ENCODE peak calls at places on chromosomes 3 and 15, in four cellular contexts. S, E, L and O are unnamed samples.
A peak's percentile ranks its signal among the peaks of the same experiment; 100 is the strongest.

GRCh38 chr3:188936597-188937107 is 235.1 kb upstream of the TPRG1 start:
- DNase-seq in L (no peak), S (no peak), E (no peak), O (no peak)

GRCh38 chr3:48847586-48848423 is at the start of gene PRKAR2A:
- DNase-seq in E (peak; percentile 91), L (peak; percentile 75), S (peak; percentile 94), O (peak; percentile 79)

GRCh38 chr15:100083572-100083971 is 258.2 kb downstream of the ADAMTS17 start:
- DNase-seq in S (peak; percentile 40), L (no peak), E (no peak), O (no peak)

GRCh38 chr15:57676578-57676977 is 29.9 kb upstream of the POLR2M start:
- DNase-seq in L (no peak), S (no peak), E (no peak), O (no peak)

GRCh38 chr15:70853270-70853854 is 595 bp downstream of the LARP6 start:
- DNase-seq in S (no peak), L (no peak), E (peak; percentile 62), O (peak; percentile 51)

GRCh38 chr3:72411102-72411501 is 437.1 kb downstream of the SHQ1 start:
- DNase-seq in L (no peak), E (no peak), S (no peak), O (no peak)

GRCh38 chr3:170555329-170555728 is 30.5 kb downstream of the SLC7A14 start:
- DNase-seq in E (no peak), L (no peak), S (no peak), O (no peak)

GRCh38 chr15:32818758-32819405 is 101.1 kb downstream of the GREM1 start:
- DNase-seq in S (no peak), E (peak; percentile 58), L (no peak), O (peak; percentile 25)

GRCh38 chr15:67762610-67763368 is 62.5 kb upstream of the SKOR1 start:
- DNase-seq in E (no peak), L (no peak), S (no peak), O (peak; percentile 29)

GRCh38 chr15:83206387-83206970 is 1.1 kb downstream of the HDGFL3 start:
- DNase-seq in L (no peak), S (peak; percentile 62), E (peak; percentile 11), O (no peak)

GRCh38 chr3:171132873-171133272 is 106.4 kb upstream of the SLC2A2 start:
- DNase-seq in E (peak; percentile 41), S (no peak), L (no peak), O (peak; percentile 86)

GRCh38 chr15:82095803-82096202 is 50.0 kb upstream of the MEX3B start:
- DNase-seq in E (no peak), S (no peak), L (no peak), O (no peak)

GRCh38 chr3:98556164-98557130 is 24.7 kb downstream of the GPR15 start:
- DNase-seq in S (no peak), L (no peak), E (no peak), O (no peak)

GRCh38 chr3:110744723-110745122 is 326.9 kb upstream of the NECTIN3 start:
- DNase-seq in E (no peak), S (no peak), L (no peak), O (no peak)

GRCh38 chr3:98329392-98330124 is 24.1 kb upstream of the OR5K4 start:
- DNase-seq in E (peak; percentile 63), S (no peak), L (peak; percentile 13), O (peak; percentile 32)

GRCh38 chr3:34077796-34078195 is 279.4 kb downstream of the PDCD6IP start:
- DNase-seq in S (no peak), E (no peak), L (no peak), O (no peak)

GRCh38 chr3:126342991-126343661 is 14.1 kb downstream of the KLF15 start:
- DNase-seq in L (no peak), S (peak; percentile 66), E (peak; percentile 32), O (no peak)

GRCh38 chr3:169846458-169847193 is 23.1 kb downstream of the LRRC31 start:
- DNase-seq in S (no peak), L (no peak), E (peak; percentile 24), O (peak; percentile 82)

GRCh38 chr15:101126618-101127502 is 125.0 kb downstream of the CHSY1 start:
- DNase-seq in S (no peak), L (no peak), E (peak; percentile 62), O (no peak)

GRCh38 chr3:28836199-28836598 is 444.7 kb upstream of the RBMS3 start:
- DNase-seq in E (no peak), S (no peak), L (no peak), O (peak; percentile 6)

GRCh38 chr3:166472015-166472414 is 634.8 kb upstream of the BCHE start:
- DNase-seq in L (no peak), S (no peak), E (no peak), O (no peak)

GRCh38 chr3:136990826-136991225 is 33.0 kb downstream of the IL20RB start:
- DNase-seq in S (no peak), E (no peak), L (no peak), O (no peak)

GRCh38 chr3:126911162-126912026 is 71.5 kb upstream of the PLXNA1 start:
- DNase-seq in E (peak; percentile 86), S (no peak), L (peak; percentile 80), O (peak; percentile 93)

GRCh38 chr15:70023064-70023768 is 74.5 kb downstream of the TLE3 start:
- DNase-seq in S (no peak), E (peak; percentile 73), L (peak; percentile 72), O (peak; percentile 92)

GRCh38 chr15:93152264-93152884 is 63.4 kb upstream of the RGMA start:
- DNase-seq in L (no peak), S (no peak), E (no peak), O (no peak)

GRCh38 chr3:27078246-27078913 is 290.8 kb downstream of the NEK10 start:
- DNase-seq in E (no peak), S (no peak), L (no peak), O (no peak)

GRCh38 chr3:127771746-127772145 is 50.6 kb downstream of the MGLL start:
- DNase-seq in S (no peak), L (no peak), E (no peak), O (no peak)

GRCh38 chr15:75666823-75667501 is 19.2 kb downstream of the SNX33 start:
- DNase-seq in L (no peak), E (peak; percentile 98), S (no peak), O (peak; percentile 99)

GRCh38 chr3:74630602-74631001 is 16.1 kb upstream of the CNTN3 start:
- DNase-seq in S (no peak), E (peak; percentile 47), L (no peak), O (peak; percentile 65)

GRCh38 chr3:175656451-175656850 is 797.3 kb downstream of the NAALADL2 start:
- DNase-seq in S (no peak), L (no peak), E (no peak), O (no peak)

GRCh38 chr15:45573961-45574629 is 13.1 kb upstream of the BLOC1S6 start:
- DNase-seq in E (peak; percentile 8), S (no peak), L (no peak), O (no peak)

GRCh38 chr3:84547207-84547606 is 411.6 kb upstream of the CADM2 start:
- DNase-seq in L (no peak), S (no peak), E (no peak), O (no peak)

DNA sequence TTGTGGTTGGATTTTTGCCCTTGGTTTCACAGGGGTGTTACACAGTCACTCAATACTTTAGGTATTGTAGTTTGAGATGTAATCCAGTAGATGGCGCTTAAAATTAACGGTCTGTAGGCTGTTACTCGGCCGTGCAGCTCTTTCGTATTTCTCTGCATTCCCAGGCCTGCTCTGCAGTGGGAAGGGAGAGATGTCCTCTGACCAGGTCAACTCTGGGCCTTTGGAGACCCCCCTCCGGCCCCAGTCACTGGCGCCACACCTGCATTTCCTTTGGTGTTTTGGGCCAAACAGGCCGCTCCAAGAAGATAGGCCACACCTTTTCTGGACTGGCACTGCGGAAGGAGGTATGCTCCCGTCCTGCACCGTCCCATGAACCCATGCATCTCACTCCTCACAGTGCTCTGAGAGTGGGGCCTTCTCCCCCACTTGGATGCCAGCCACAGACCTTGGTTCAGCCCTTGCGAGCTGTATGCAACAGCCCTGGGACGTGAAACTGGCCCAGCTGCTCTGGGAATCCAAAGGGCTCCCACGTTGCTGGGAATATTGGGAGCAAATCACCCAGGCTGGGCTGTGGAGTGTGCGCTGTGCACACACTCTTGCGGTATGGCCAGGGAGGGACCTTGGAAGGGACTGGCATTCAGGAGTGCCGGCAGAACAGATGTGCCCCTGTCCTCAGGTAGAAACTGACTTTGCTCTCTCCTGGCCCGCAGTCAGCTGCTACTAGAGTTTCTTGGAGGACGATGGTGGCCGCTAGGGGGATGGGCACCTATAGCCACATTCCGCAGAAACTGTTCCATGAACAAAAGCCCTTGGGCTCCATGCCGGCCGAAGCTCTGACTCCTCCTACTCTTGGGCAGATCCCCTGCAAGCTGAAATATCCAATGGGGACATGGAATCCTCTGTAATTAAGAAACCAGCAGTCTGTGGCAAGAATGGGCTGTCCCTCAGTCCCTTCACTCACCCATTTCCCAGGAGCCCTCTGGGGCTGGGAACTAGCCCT is 410.5 kb upstream of the CADM2 start:
- DNase-seq in E (peak; percentile 9), S (peak; percentile 52), L (no peak), O (peak; percentile 2)
- TF ChIP-seq CTCF in E (peak; percentile 37), S (no peak), L (peak; percentile 40), O (peak; percentile 54)

GRCh38 chr3:181739628-181740027 is 27.9 kb downstream of the SOX2 start:
- DNase-seq in L (no peak), E (no peak), S (no peak), O (no peak)
- TF ChIP-seq CTCF in L (no peak), E (no peak), S (no peak), O (no peak)

GRCh38 chr3:50222169-50222528 is 13.9 kb upstream of the GNAI2 start:
- DNase-seq in E (no peak), L (no peak), S (no peak), O (no peak)

GRCh38 chr3:50221051-50221412 is 15.0 kb upstream of the GNAI2 start:
- DNase-seq in E (no peak), L (no peak), S (no peak), O (no peak)

GRCh38 chr3:50219285-50219684 is 14.2 kb downstream of the SLC38A3 start:
- DNase-seq in S (no peak), L (no peak), E (no peak), O (no peak)

GRCh38 chr3:50220109-50220508 is 15.0 kb downstream of the SLC38A3 start:
- DNase-seq in E (no peak), L (no peak), S (no peak), O (no peak)

GRCh38 chr3:50221413-50222168 is 14.4 kb upstream of the GNAI2 start:
- DNase-seq in L (no peak), E (no peak), S (no peak), O (no peak)
- TF ChIP-seq CTCF in L (no peak), E (no peak), S (no peak), O (peak; percentile 17)

GRCh38 chr3:15467227-15468181 is 40.1 kb downstream of the EAF1 start:
- DNase-seq in S (no peak), L (no peak), E (no peak), O (no peak)

GRCh38 chr3:15471861-15472260 is 44.5 kb downstream of the EAF1 start:
- DNase-seq in L (no peak), S (no peak), E (no peak), O (no peak)

GRCh38 chr3:15470804-15471203 is 43.4 kb downstream of the EAF1 start:
- DNase-seq in S (no peak), L (no peak), E (no peak), O (no peak)

GRCh38 chr3:15465876-15466585 is 38.6 kb downstream of the EAF1 start:
- DNase-seq in E (no peak), S (no peak), L (no peak), O (no peak)

DNA sequence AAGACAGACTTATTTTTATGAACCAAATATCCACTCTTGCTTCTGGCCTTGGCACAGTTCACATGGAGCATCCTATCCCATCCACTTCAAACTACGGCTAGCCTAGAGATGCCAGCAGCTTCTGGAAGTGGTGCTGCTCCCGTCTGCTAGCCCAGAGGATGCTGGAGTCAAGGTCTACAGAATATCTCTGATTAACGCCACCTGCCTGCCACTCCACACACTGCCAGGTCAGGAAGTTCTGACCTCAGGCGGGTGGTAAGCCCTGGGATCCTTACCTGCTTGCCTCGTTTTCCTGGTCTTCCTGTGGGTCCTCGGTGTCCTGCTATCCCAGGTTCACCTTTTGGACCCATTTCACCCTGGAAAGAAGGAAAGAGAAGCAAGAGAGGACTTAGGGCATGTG is 42.9 kb downstream of the EAF1 start:
- DNase-seq in E (no peak), S (no peak), L (no peak), O (no peak)
- TF ChIP-seq CTCF in E (no peak), S (no peak), L (no peak), O (peak; percentile 14)